ENCODE peak calls at places on chromosome 11, in seven cellular contexts. B is anterior cingulate cortex; T is HS-27A; S is H54; V is stimulated activated naive CD4-positive, alpha-beta T cell; Z is left cardiac atrium; K is GM13977. H is an unnamed sample.

GRCh38 chr11:62725686-62726085 is 1.6 kb downstream of the HNRNPUL2 start:
- DNase-seq in B (no peak), T (no peak), S (no peak), V (no peak), Z (no peak), K (no peak), H (no peak)

GRCh38 chr11:126963603-126964353 is 36.8 kb downstream of the KIRREL3 start:
- DNase-seq in B (no peak), T (no peak), S (peak), V (no peak), Z (no peak), K (no peak), H (no peak)

GRCh38 chr11:75031224-75031753 is 42.6 kb downstream of the NEU3 start:
- DNase-seq in B (no peak), T (peak), S (peak), V (no peak), Z (peak), K (no peak), H (no peak)

GRCh38 chr11:96486890-96487633 is 97.2 kb downstream of the JRKL start:
- DNase-seq in B (no peak), T (peak), S (no peak), V (no peak), Z (no peak), K (no peak), H (no peak)

GRCh38 chr11:9943346-9944110 is 279.7 kb downstream of the SWAP70 start:
- DNase-seq in B (no peak), T (no peak), S (no peak), V (no peak), Z (no peak), K (no peak), H (no peak)

GRCh38 chr11:43943931-43944751 is 1.7 kb downstream of the C11orf96 start:
- DNase-seq in B (no peak), T (no peak), S (peak), V (no peak), Z (no peak), K (no peak), H (no peak)

GRCh38 chr11:33899383-33900037 is 7.6 kb upstream of the LMO2 start:
- DNase-seq in B (no peak), T (peak), S (peak), V (no peak), Z (peak), K (no peak), H (no peak)

GRCh38 chr11:126113515-126113957 is 50.9 kb upstream of the CDON start:
- DNase-seq in B (no peak), T (no peak), S (peak), V (no peak), Z (peak), K (no peak), H (no peak)

GRCh38 chr11:44496391-44496790 is 69.1 kb upstream of the CD82 start:
- DNase-seq in B (no peak), T (no peak), S (no peak), V (no peak), Z (no peak), K (no peak), H (no peak)

GRCh38 chr11:19821412-19821875 is 108.8 kb downstream of the NAV2 start:
- DNase-seq in B (no peak), T (no peak), S (no peak), V (no peak), Z (no peak), K (no peak), H (no peak)

GRCh38 chr11:125295922-125296321 is 131.4 kb downstream of the PKNOX2 start:
- DNase-seq in B (no peak), T (no peak), S (no peak), V (no peak), Z (peak), K (no peak), H (no peak)

GRCh38 chr11:33721291-33721840 is 14.9 kb downstream of the CD59 start:
- DNase-seq in B (no peak), T (no peak), S (no peak), V (no peak), Z (no peak), K (no peak), H (no peak)

GRCh38 chr11:57491371-57492061 is 24.0 kb downstream of the SLC43A1 start:
- DNase-seq in B (no peak), T (no peak), S (no peak), V (peak), Z (no peak), K (peak), H (no peak)

GRCh38 chr11:33669598-33670249 is 30.9 kb downstream of the C11orf91 start:
- DNase-seq in B (no peak), T (no peak), S (no peak), V (no peak), Z (no peak), K (no peak), H (no peak)

GRCh38 chr11:55172734-55173415 is 89.1 kb upstream of the TRIM48 start:
- DNase-seq in B (no peak), T (no peak), S (no peak), V (no peak), Z (no peak), K (no peak), H (no peak)

GRCh38 chr11:73326929-73327811 is 19.1 kb downstream of the ARHGEF17 start:
- DNase-seq in B (no peak), T (no peak), S (no peak), V (no peak), Z (no peak), K (peak), H (no peak)

GRCh38 chr11:83724704-83725114 is 438.5 kb upstream of the CCDC90B start:
- DNase-seq in B (peak), T (no peak), S (no peak), V (no peak), Z (no peak), K (no peak), H (no peak)

GRCh38 chr11:117146521-117146920 is 2.4 kb downstream of the PAFAH1B2 start:
- DNase-seq in B (no peak), T (no peak), S (no peak), V (no peak), Z (no peak), K (no peak), H (no peak)

GRCh38 chr11:70912226-70912840 is 340.0 kb downstream of the SHANK2 start:
- DNase-seq in B (no peak), T (peak), S (no peak), V (no peak), Z (no peak), K (no peak), H (no peak)

GRCh38 chr11:73281201-73281741 is 9.1 kb downstream of the P2RY6 start:
- DNase-seq in B (no peak), T (no peak), S (no peak), V (no peak), Z (peak), K (no peak), H (no peak)

GRCh38 chr11:68845351-68846002 is 3.8 kb upstream of the CPT1A start:
- DNase-seq in B (no peak), T (no peak), S (no peak), V (no peak), Z (no peak), K (no peak), H (no peak)

GRCh38 chr11:69912911-69913451 is 93.8 kb upstream of the FGF3 start:
- DNase-seq in B (no peak), T (no peak), S (peak), V (no peak), Z (no peak), K (no peak), H (no peak)

GRCh38 chr11:111793863-111794262 is 27.7 kb upstream of the PPP2R1B start:
- DNase-seq in B (no peak), T (no peak), S (no peak), V (no peak), Z (peak), K (no peak), H (no peak)

GRCh38 chr11:8721740-8722139 is 39.1 kb downstream of the RPL27A start:
- DNase-seq in B (no peak), T (no peak), S (no peak), V (no peak), Z (no peak), K (no peak), H (no peak)

GRCh38 chr11:85540635-85541034 is 86.5 kb downstream of the DLG2 start:
- DNase-seq in B (no peak), T (no peak), S (no peak), V (no peak), Z (no peak), K (no peak), H (no peak)

GRCh38 chr11:134524876-134525845 is 113.1 kb upstream of the B3GAT1 start:
- DNase-seq in B (no peak), T (no peak), S (no peak), V (no peak), Z (no peak), K (no peak), H (no peak)

GRCh38 chr11:109859325-109859724 is 233.9 kb upstream of the ZC3H12C start:
- DNase-seq in B (no peak), T (no peak), S (peak), V (no peak), Z (no peak), K (no peak), H (no peak)

GRCh38 chr11:4581443-4581842 is at the start of gene OR52I2:
- DNase-seq in B (no peak), T (no peak), S (no peak), V (no peak), Z (no peak), K (no peak), H (no peak)

GRCh38 chr11:57116654-57117053 is 65.1 kb upstream of the LRRC55 start:
- DNase-seq in B (no peak), T (peak), S (no peak), V (no peak), Z (no peak), K (peak), H (no peak)

GRCh38 chr11:130644187-130644586 is 195.7 kb downstream of the ADAMTS15 start:
- DNase-seq in B (no peak), T (no peak), S (no peak), V (no peak), Z (no peak), K (no peak), H (no peak)

GRCh38 chr11:60594998-60595637 is 79.9 kb downstream of the MS4A13 start:
- DNase-seq in B (no peak), T (no peak), S (no peak), V (no peak), Z (no peak), K (no peak), H (no peak)

GRCh38 chr11:28697920-28698827 is 590.0 kb downstream of the METTL15 start:
- DNase-seq in B (no peak), T (no peak), S (no peak), V (no peak), Z (peak), K (no peak), H (no peak)

GRCh38 chr11:114147389-114148382 is 88.2 kb downstream of the ZBTB16 start:
- DNase-seq in B (no peak), T (no peak), S (no peak), V (no peak), Z (no peak), K (no peak), H (no peak)

GRCh38 chr11:75858613-75859012 is 43.6 kb downstream of the UVRAG start:
- DNase-seq in B (no peak), T (peak), S (no peak), V (no peak), Z (no peak), K (no peak), H (no peak)

GRCh38 chr11:70020336-70021214 is 57.5 kb upstream of the ANO1 start:
- DNase-seq in B (no peak), T (no peak), S (no peak), V (no peak), Z (peak), K (no peak), H (no peak)

GRCh38 chr11:104772806-104773241 is 125.4 kb downstream of the CASP12 start:
- DNase-seq in B (no peak), T (peak), S (peak), V (peak), Z (no peak), K (no peak), H (no peak)

GRCh38 chr11:134752964-134753804 is 341.1 kb upstream of the B3GAT1 start:
- DNase-seq in B (no peak), T (no peak), S (no peak), V (no peak), Z (no peak), K (no peak), H (no peak)